ENCODE peak calls at places on chromosomes 2 and 18, in eight cellular contexts. V, A, K, B, W, C, S and M are unnamed samples.

GRCh38 chr2:241356871-241357260 is 781 bp downstream of the FARP2 start:
- DNase-seq in K (no peak), S (no peak), A (no peak), C (no peak), V (no peak), W (no peak), B (no peak), M (no peak)

GRCh38 chr2:7449287-7449686 is 532.1 kb downstream of the RNF144A start:
- DNase-seq in K (no peak), C (no peak), A (no peak), W (no peak), V (no peak), S (no peak), B (no peak), M (no peak)

GRCh38 chr2:15931514-15931870 is 8.9 kb upstream of the MYCN start:
- DNase-seq in B (no peak), W (no peak), C (no peak), S (no peak), V (no peak), A (no peak), K (no peak), M (no peak)

GRCh38 chr2:120760446-120761135 is 24.9 kb downstream of the GLI2 start:
- DNase-seq in V (no peak), W (no peak), S (peak), C (peak), K (no peak), A (no peak), B (no peak), M (no peak)

GRCh38 chr2:218010838-218011616 is 8.2 kb upstream of the TNS1 start:
- DNase-seq in B (no peak), V (no peak), C (no peak), A (no peak), K (no peak), W (no peak), S (peak), M (no peak)

GRCh38 chr2:140502951-140503630 is 1627.7 kb downstream of the LRP1B start:
- DNase-seq in V (no peak), B (no peak), S (peak), W (no peak), A (peak), C (no peak), K (no peak), M (peak)

GRCh38 chr2:188983427-188984101 is 9.4 kb downstream of the COL3A1 start:
- DNase-seq in K (no peak), S (peak), V (peak), C (no peak), W (peak), B (no peak), A (no peak), M (peak)

GRCh38 chr2:30759481-30759880 is 47.8 kb downstream of the CAPN13 start:
- DNase-seq in V (no peak), C (peak), W (no peak), B (no peak), A (no peak), S (no peak), K (no peak), M (no peak)

GRCh38 chr2:223944166-223944703 is 900 bp downstream of the WDFY1 start:
- DNase-seq in W (peak), K (no peak), C (peak), B (peak), S (no peak), V (no peak), A (no peak), M (no peak)

GRCh38 chr18:74990563-74991081 is 218.3 kb downstream of the PTGR3 start:
- DNase-seq in C (no peak), W (no peak), S (peak), A (no peak), B (no peak), K (no peak), V (no peak), M (no peak)

GRCh38 chr2:31384351-31384750 is 30.2 kb downstream of the XDH start:
- DNase-seq in S (peak), B (no peak), V (peak), C (no peak), K (peak), A (peak), W (no peak), M (peak)

GRCh38 chr18:49839012-49839411 is 25.7 kb upstream of the ACAA2 start:
- DNase-seq in W (no peak), S (peak), B (no peak), V (no peak), K (no peak), A (no peak), C (no peak), M (no peak)
- TF ChIP-seq CTCF in W (no peak), S (no peak), B (no peak), V (no peak), K (no peak), A (peak), C (no peak), M (no peak)

DNA sequence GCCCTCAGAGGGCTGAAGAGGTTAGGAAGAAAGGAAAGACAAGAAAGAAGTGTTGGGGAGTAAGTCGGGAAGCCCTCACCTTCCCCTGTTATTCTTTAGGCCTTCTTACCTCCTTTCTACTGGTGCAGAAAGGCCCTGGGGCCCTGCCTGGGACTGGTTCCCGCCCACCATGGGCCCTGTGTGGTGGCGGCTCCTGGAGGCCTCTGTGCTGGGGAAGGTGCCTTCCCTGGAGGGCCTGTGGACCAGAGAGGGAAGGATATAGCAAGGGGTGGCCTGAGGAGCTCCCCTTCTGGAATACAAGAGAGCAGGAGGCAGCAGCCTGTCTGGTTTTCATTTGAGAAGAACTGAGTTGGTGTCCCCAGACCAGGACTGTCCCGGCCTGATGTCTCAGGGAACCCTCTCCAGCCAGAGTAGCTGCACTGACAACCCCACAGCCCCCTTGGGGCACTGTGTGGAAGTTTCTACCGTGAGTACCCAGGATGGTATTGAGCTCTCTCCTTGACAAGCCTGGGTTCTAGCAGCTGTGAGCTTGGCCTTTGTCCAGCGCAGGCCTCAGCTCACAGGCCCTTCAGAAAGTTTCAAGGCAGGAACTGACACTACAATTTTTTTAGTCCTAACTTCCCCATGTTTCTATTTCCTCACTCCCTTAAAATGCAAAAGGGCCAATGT is 47.1 kb downstream of the EFR3B start:
- DNase-seq in C (no peak), K (no peak), A (no peak), W (peak), S (no peak), V (no peak), B (no peak), M (no peak)
- TF ChIP-seq CTCF in C (no peak), K (no peak), A (no peak), W (no peak), S (no peak), V (no peak), B (no peak), M (no peak)

GRCh38 chr2:102520009-102520408 is 47.0 kb downstream of the SLC9A4 start:
- DNase-seq in A (no peak), K (peak), S (peak), B (no peak), W (peak), V (no peak), C (no peak), M (no peak)
- TF ChIP-seq CTCF in A (peak), K (peak), S (peak), B (peak), W (peak), V (peak), C (no peak), M (peak)

GRCh38 chr2:142981069-142981378 is 103.6 kb downstream of the KYNU start:
- DNase-seq in A (no peak), V (no peak), S (no peak), B (no peak), K (no peak), W (no peak), C (no peak), M (no peak)
- TF ChIP-seq CTCF in A (no peak), V (no peak), S (no peak), B (no peak), K (no peak), W (no peak), C (no peak), M (no peak)

GRCh38 chr2:129297430-129297829 is 682.0 kb upstream of the RAB6C start:
- DNase-seq in B (no peak), S (peak), V (no peak), C (no peak), W (peak), K (no peak), A (no peak), M (no peak)
- TF ChIP-seq CTCF in B (no peak), S (peak), V (no peak), C (no peak), W (peak), K (no peak), A (no peak), M (no peak)